ENCODE peak calls at places on chromosomes 2 and 18, in four cellular contexts. One of them, this sample, is unnamed.

GRCh38 chr2:49988816-49989215 is 834.5 kb upstream of the FSHR start:
- DNase-seq in HT-29: no peak
- DNase-seq in H1: no peak
- DNase-seq in AG20443: no peak
- DNase-seq in this sample: no peak

GRCh38 chr2:64404002-64404731 is 49.8 kb upstream of the LGALSL start:
- DNase-seq in H1: peak
- DNase-seq in HT-29: no peak
- DNase-seq in AG20443: peak
- DNase-seq in this sample: peak

GRCh38 chr2:35548171-35548570 is 807.4 kb upstream of the CRIM1 start:
- DNase-seq in HT-29: no peak
- DNase-seq in H1: no peak
- DNase-seq in AG20443: peak
- DNase-seq in this sample: no peak

GRCh38 chr2:128444044-128444771 is 125.5 kb upstream of the HS6ST1 start:
- DNase-seq in AG20443: no peak
- DNase-seq in HT-29: no peak
- DNase-seq in H1: no peak
- DNase-seq in this sample: no peak

GRCh38 chr18:51654441-51655326 is 457.2 kb upstream of the MEX3C start:
- DNase-seq in H1: no peak
- DNase-seq in HT-29: no peak
- DNase-seq in AG20443: no peak
- DNase-seq in this sample: no peak

GRCh38 chr18:64011513-64011912 is 41.6 kb downstream of the SERPINB8 start:
- DNase-seq in HT-29: no peak
- DNase-seq in AG20443: no peak
- DNase-seq in H1: no peak
- DNase-seq in this sample: no peak

GRCh38 chr2:129565710-129566109 is 413.8 kb upstream of the RAB6C start:
- DNase-seq in H1: no peak
- DNase-seq in HT-29: no peak
- DNase-seq in AG20443: no peak
- DNase-seq in this sample: no peak

GRCh38 chr2:44528595-44528994 is 166.8 kb downstream of the CAMKMT start:
- DNase-seq in HT-29: no peak
- DNase-seq in H1: no peak
- DNase-seq in AG20443: peak
- DNase-seq in this sample: no peak

GRCh38 chr2:28507806-28508764 is 12.2 kb downstream of the PLB1 start:
- DNase-seq in AG20443: no peak
- DNase-seq in H1: no peak
- DNase-seq in HT-29: peak
- DNase-seq in this sample: no peak

GRCh38 chr18:8623549-8624106 is 14.4 kb downstream of the RAB12 start:
- DNase-seq in HT-29: no peak
- DNase-seq in AG20443: no peak
- DNase-seq in H1: no peak
- DNase-seq in this sample: no peak

GRCh38 chr2:96647681-96648080 is 5.1 kb downstream of the FER1L5 start:
- DNase-seq in AG20443: no peak
- DNase-seq in H1: no peak
- DNase-seq in HT-29: no peak
- DNase-seq in this sample: no peak

GRCh38 chr2:162430323-162430722 is 86.4 kb downstream of the GCA start:
- DNase-seq in AG20443: no peak
- DNase-seq in H1: no peak
- DNase-seq in HT-29: no peak
- DNase-seq in this sample: no peak

GRCh38 chr2:106030287-106031268 is 163.5 kb downstream of the UXS1 start:
- DNase-seq in H1: no peak
- DNase-seq in HT-29: peak
- DNase-seq in AG20443: peak
- DNase-seq in this sample: no peak

GRCh38 chr2:24124003-24124585 is 825 bp downstream of the FAM228B start:
- DNase-seq in H1: no peak
- DNase-seq in HT-29: peak
- DNase-seq in AG20443: no peak
- DNase-seq in this sample: no peak